ENCODE peak calls at places on chromosomes 7 and 10, in eight cellular contexts. K is fibroblast of lung, F is B cell, R is A549, N is left ventricle myocardium inferior, I is HFFc6, P is keratinocyte, Q is dorsolateral prefrontal cortex. A is an unnamed sample.

GRCh38 chr7:157011333-157012112 is 1.1 kb upstream of the MNX1 start:
- DNase-seq in Q (no peak), K (no peak), N (no peak), F (no peak), P (no peak), I (no peak), R (no peak), A (no peak)

GRCh38 chr10:72455889-72456588 is 101.3 kb upstream of the DNAJB12 start:
- DNase-seq in K (no peak), R (no peak), Q (no peak), F (no peak), P (no peak), I (no peak), N (no peak), A (no peak)

GRCh38 chr7:815284-816216 is 16.7 kb upstream of the SUN1 start:
- DNase-seq in K (no peak), R (peak), F (no peak), I (no peak), N (no peak), Q (no peak), P (no peak), A (no peak)

GRCh38 chr10:70926215-70927000 is 38.0 kb upstream of the PCBD1 start:
- DNase-seq in I (no peak), R (no peak), Q (no peak), K (no peak), P (no peak), N (peak), F (no peak), A (no peak)

GRCh38 chr7:93463764-93464163 is 110.8 kb downstream of the CALCR start:
- DNase-seq in I (no peak), N (no peak), P (no peak), F (no peak), K (no peak), R (no peak), Q (no peak), A (no peak)

GRCh38 chr7:1562126-1562525 is 6.1 kb upstream of the TMEM184A start:
- DNase-seq in P (no peak), R (no peak), I (no peak), Q (no peak), F (no peak), K (no peak), N (no peak), A (no peak)

GRCh38 chr10:4595920-4596319 is 230.1 kb upstream of the AKR1E2 start:
- DNase-seq in F (no peak), I (no peak), Q (no peak), R (no peak), K (no peak), P (peak), N (no peak), A (no peak)

GRCh38 chr10:47312663-47312995 is 9.6 kb upstream of the GDF2 start:
- DNase-seq in F (no peak), N (no peak), R (no peak), Q (no peak), K (no peak), P (no peak), I (no peak), A (no peak)

GRCh38 chr10:28774051-28774995 is 97.0 kb downstream of the BAMBI start:
- DNase-seq in F (no peak), K (no peak), Q (no peak), I (no peak), R (no peak), N (no peak), P (no peak), A (no peak)

GRCh38 chr7:94620703-94621118 is 35.2 kb downstream of the SGCE start:
- DNase-seq in N (peak), P (peak), R (peak), I (peak), K (peak), F (peak), Q (peak), A (peak)

GRCh38 chr7:131106681-131107342 is 220.9 kb upstream of the MKLN1 start:
- DNase-seq in R (no peak), Q (no peak), K (no peak), P (no peak), N (peak), F (peak), I (peak), A (peak)

GRCh38 chr7:5423272-5423843 is at the start of gene TNRC18:
- DNase-seq in Q (peak), K (no peak), F (no peak), I (no peak), P (no peak), R (peak), N (peak), A (no peak)

GRCh38 chr7:135774284-135774683 is 25.7 kb upstream of the FAM180A start:
- DNase-seq in N (no peak), P (no peak), Q (no peak), R (peak), I (peak), K (peak), F (no peak), A (no peak)

GRCh38 chr10:132518572-132519381 is 18.8 kb upstream of the INPP5A start:
- DNase-seq in F (no peak), Q (no peak), I (no peak), P (no peak), N (peak), R (no peak), K (no peak), A (no peak)

GRCh38 chr10:944034-944831 is 12.7 kb upstream of the LARP4B start:
- DNase-seq in F (peak), N (peak), I (peak), R (no peak), P (no peak), K (peak), Q (no peak), A (peak)

GRCh38 chr7:100489824-100490223 is 6.1 kb downstream of the NYAP1 start:
- DNase-seq in K (peak), P (no peak), F (no peak), N (no peak), R (peak), Q (peak), I (peak), A (peak)

GRCh38 chr7:158777793-158778192 is 51.5 kb downstream of the ESYT2 start:
- DNase-seq in R (no peak), F (no peak), I (no peak), Q (no peak), K (no peak), N (no peak), P (no peak), A (no peak)

GRCh38 chr10:84901885-84902284 is 573.5 kb downstream of the CCSER2 start:
- DNase-seq in R (no peak), F (no peak), I (no peak), P (no peak), N (no peak), K (no peak), Q (no peak), A (no peak)

GRCh38 chr10:87053121-87053520 is 33.0 kb downstream of the FAM25A start:
- DNase-seq in K (peak), F (no peak), Q (peak), P (no peak), I (no peak), N (peak), R (no peak), A (no peak)

GRCh38 chr7:23662124-23662982 is 17.6 kb upstream of the FAM221A start:
- DNase-seq in N (no peak), R (no peak), Q (no peak), K (no peak), F (no peak), I (no peak), P (no peak), A (no peak)

GRCh38 chr10:86371116-86371515 is 4.5 kb upstream of the GRID1 start:
- DNase-seq in F (peak), K (no peak), R (no peak), I (no peak), Q (no peak), P (no peak), N (no peak), A (no peak)

GRCh38 chr10:34689053-34689452 is 126.0 kb downstream of the PARD3 start:
- DNase-seq in R (no peak), Q (no peak), P (no peak), F (no peak), I (no peak), N (no peak), K (peak), A (no peak)

GRCh38 chr10:132644544-132645530 is 107.2 kb downstream of the INPP5A start:
- DNase-seq in I (no peak), R (no peak), P (no peak), F (no peak), N (peak), K (no peak), Q (no peak), A (no peak)

GRCh38 chr7:78463039-78463438 is 664.5 kb downstream of the PHTF2 start:
- DNase-seq in Q (no peak), K (no peak), I (no peak), R (no peak), F (no peak), N (no peak), P (no peak), A (no peak)

GRCh38 chr10:71753091-71753959 is 20.0 kb downstream of the VSIR start:
- DNase-seq in Q (no peak), K (no peak), I (no peak), N (no peak), P (no peak), F (no peak), R (no peak), A (no peak)

GRCh38 chr7:98348726-98349474 is 52.0 kb downstream of the BAIAP2L1 start:
- DNase-seq in I (no peak), Q (no peak), N (no peak), K (no peak), F (no peak), P (no peak), R (no peak), A (no peak)

GRCh38 chr7:131924857-131925256 is 368.4 kb upstream of the PODXL start:
- DNase-seq in N (no peak), I (no peak), R (no peak), P (no peak), Q (no peak), K (no peak), F (no peak), A (no peak)

GRCh38 chr7:24573554-24574338 is 494 bp downstream of the PALS2 start:
- DNase-seq in K (peak), Q (peak), N (peak), F (peak), I (peak), R (peak), P (no peak), A (no peak)

GRCh38 chr7:99741438-99741795 is 6.4 kb upstream of the CYP3A7 start:
- DNase-seq in F (no peak), P (no peak), R (no peak), Q (no peak), N (no peak), I (no peak), K (no peak), A (no peak)

GRCh38 chr7:128115326-128115820 is 84.1 kb upstream of the LRRC4 start:
- DNase-seq in I (peak), K (no peak), P (peak), R (no peak), N (no peak), F (peak), Q (no peak), A (no peak)

GRCh38 chr10:38146579-38147333 is 52.6 kb downstream of the ZNF37A start:
- DNase-seq in I (no peak), N (no peak), K (no peak), Q (no peak), F (no peak), R (no peak), P (no peak), A (no peak)

GRCh38 chr7:95560674-95561073 is 35.6 kb downstream of the PDK4 start:
- DNase-seq in Q (no peak), I (no peak), K (no peak), R (no peak), F (no peak), P (no peak), N (no peak), A (no peak)

GRCh38 chr10:132143162-132143561 is 43.6 kb upstream of the DPYSL4 start:
- DNase-seq in F (no peak), R (no peak), Q (peak), K (no peak), P (no peak), I (no peak), N (no peak), A (no peak)

GRCh38 chr7:85529831-85530230 is 343.0 kb upstream of the SEMA3D start:
- DNase-seq in R (no peak), K (peak), P (no peak), I (peak), F (no peak), Q (no peak), N (no peak), A (no peak)

GRCh38 chr10:75623310-75623940 is 192.0 kb downstream of the LRMDA start:
- DNase-seq in R (no peak), Q (no peak), F (no peak), P (no peak), K (no peak), I (no peak), N (no peak), A (no peak)

GRCh38 chr10:124166431-124167125 is 73.2 kb upstream of the CHST15 start:
- DNase-seq in F (no peak), N (no peak), Q (no peak), I (no peak), P (no peak), K (no peak), R (no peak), A (no peak)

DNA sequence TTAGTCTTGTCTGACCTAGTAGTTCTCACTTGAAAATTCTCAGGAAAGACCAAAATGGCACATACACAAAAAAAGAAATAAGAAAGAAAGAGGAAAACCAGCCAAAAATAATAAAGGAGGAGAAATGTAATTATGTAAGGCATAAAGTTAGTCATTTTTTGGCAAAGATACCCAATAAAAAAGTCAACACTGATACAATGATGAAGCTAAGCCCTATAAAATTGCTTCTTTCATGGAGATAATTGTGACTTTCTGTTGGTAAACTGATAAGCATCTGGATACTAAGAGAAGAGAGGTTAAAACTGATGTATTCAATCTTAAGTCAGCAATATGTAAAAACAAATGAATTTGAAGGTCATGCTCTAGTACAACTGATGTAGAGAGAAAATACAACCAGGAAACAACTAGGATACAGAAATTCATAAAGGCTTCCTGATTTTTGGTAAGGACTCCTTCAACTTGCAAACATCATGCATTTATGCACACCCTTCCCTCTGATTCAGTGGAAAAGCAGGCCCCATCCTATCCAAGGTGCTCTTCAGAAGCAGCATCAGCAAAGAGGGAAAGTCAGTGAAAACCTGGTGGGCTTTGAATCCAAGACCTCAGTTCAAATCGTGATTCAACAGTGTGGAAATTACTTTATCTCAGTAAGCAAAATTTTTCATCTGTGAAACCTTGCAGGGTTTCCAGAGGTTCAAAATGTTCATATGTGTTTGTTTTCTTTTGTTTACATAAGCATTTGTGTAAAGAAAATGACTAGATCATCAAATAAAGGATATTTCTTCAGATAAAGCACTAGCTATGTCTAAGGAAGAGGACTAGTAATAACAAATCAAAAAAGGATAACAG is 32.6 kb downstream of the IMMP2L start:
- DNase-seq in I (peak), R (no peak), P (no peak), F (no peak), N (no peak), Q (no peak), K (peak), A (no peak)
- TF ChIP-seq CTCF in I (no peak), R (no peak), P (no peak), F (no peak), N (no peak), Q (no peak), K (no peak), A (no peak)

GRCh38 chr7:139985811-139986210 is 76.9 kb downstream of the PARP12 start:
- DNase-seq in I (no peak), Q (no peak), K (no peak), P (no peak), F (no peak), N (no peak), R (no peak), A (no peak)

GRCh38 chr7:139990571-139990970 is 72.2 kb downstream of the PARP12 start:
- DNase-seq in Q (no peak), I (no peak), P (no peak), K (no peak), N (no peak), R (no peak), F (no peak), A (no peak)

GRCh38 chr7:139990142-139990535 is 72.6 kb downstream of the PARP12 start:
- DNase-seq in K (no peak), I (no peak), F (no peak), P (no peak), R (no peak), Q (no peak), N (no peak), A (no peak)

GRCh38 chr7:139989366-139990141 is 73.2 kb downstream of the PARP12 start:
- DNase-seq in Q (no peak), K (no peak), R (no peak), N (no peak), I (no peak), P (no peak), F (no peak), A (no peak)

DNA sequence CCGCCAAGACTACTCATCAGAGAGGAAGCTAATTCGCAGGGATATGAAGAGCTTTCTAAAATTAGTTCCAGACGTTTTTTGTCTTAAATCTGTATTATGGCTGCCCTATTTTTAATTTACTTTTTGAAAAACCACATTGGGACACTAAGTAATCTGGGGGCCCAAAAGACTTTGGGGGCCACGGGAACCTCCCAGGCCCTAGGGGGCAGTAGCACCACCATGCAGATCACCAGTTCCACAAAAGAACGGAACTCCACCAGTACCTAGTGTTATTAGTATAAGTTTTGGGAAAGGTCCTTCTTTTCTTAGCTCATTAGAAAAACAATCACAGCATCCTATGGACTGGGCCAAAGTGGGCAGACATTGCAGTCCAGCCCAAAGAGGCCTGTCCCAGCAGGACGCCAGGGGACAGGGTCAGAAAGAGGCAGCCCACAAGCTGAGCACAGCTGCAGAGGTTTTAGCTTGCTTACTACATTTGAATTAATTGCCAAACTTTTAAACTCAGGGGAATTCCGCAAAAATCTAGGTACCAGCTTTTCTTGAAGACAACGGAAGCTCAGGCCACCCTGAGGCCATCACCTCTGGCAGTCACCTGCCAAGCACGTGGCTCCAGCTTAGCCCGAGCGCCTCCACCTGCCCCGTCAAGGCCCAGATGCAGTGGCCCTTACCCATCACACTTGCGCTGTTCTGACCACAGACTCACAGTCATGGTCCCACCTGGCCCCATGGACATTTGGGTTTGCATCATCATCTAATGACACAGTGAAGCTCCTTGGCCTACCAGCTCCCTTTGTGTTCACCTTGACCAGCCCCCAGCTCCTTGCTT is 74.8 kb downstream of the PARP12 start:
- DNase-seq in I (no peak), N (no peak), R (no peak), P (no peak), Q (no peak), F (no peak), K (no peak), A (no peak)
- TF ChIP-seq CTCF in I (no peak), N (no peak), R (no peak), P (no peak), Q (no peak), F (no peak), K (no peak), A (no peak)

GRCh38 chr7:83475403-83475802 is 173.5 kb downstream of the SEMA3E start:
- DNase-seq in K (no peak), R (no peak), P (no peak), F (no peak), N (no peak), I (no peak), Q (no peak), A (no peak)
- TF ChIP-seq CTCF in K (no peak), R (no peak), P (no peak), F (no peak), N (no peak), I (no peak), Q (no peak), A (no peak)

GRCh38 chr10:35822316-35822715 is 180.2 kb upstream of the FZD8 start:
- DNase-seq in K (peak), Q (peak), I (peak), R (no peak), P (no peak), N (peak), F (no peak), A (peak)
- TF ChIP-seq CTCF in K (peak), Q (no peak), I (peak), R (no peak), P (peak), N (peak), F (no peak), A (peak)

GRCh38 chr7:154864531-154864908 is 138.4 kb downstream of the PAXIP1 start:
- DNase-seq in F (no peak), R (no peak), N (no peak), K (no peak), P (no peak), I (no peak), Q (no peak), A (no peak)

GRCh38 chr7:154862153-154862791 is 140.7 kb downstream of the PAXIP1 start:
- DNase-seq in K (no peak), F (no peak), R (no peak), Q (no peak), I (no peak), P (no peak), N (no peak), A (no peak)

GRCh38 chr7:154865984-154866685 is 136.8 kb downstream of the PAXIP1 start:
- DNase-seq in R (no peak), N (no peak), F (no peak), K (no peak), Q (no peak), P (no peak), I (no peak), A (no peak)

GRCh38 chr7:154861589-154861988 is 141.3 kb downstream of the PAXIP1 start:
- DNase-seq in Q (no peak), F (no peak), I (no peak), N (no peak), R (no peak), K (no peak), P (no peak), A (no peak)

DNA sequence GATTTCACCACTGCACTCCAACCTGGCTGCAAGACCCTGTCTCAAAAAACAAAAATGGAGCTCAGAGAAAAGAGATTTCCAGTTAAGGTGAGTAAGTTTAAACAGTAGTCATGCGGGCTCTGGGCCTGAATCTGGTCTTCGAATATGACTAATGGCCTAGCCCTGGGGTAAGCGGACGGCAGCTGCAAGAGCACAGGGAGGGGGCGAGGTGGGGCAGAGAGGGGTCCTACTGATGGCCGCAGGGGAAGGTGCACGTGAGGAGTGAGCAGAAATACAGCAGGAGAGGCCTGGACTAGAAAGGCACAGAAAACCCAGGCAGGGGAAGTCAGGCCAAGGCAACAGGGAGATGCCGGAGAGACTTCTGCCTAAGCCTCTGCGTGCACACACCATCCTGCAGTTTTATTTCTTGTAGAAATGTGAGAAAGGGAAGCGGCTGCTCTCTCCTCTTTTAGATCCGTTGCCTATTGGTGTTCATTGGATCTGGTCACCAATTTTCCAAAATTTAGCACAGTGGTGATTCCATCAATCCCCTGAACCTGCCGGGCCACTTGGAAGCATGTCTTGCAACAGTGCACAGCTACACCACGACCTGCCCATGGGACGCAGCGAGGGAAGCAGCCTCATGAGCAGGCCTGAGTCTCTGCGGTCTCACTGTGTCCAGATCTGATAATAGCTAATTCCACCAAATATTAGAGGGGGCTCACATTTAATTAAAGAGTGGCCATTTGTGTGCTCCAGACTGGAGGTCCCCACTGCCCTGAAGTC is 139.0 kb downstream of the PAXIP1 start:
- DNase-seq in F (no peak), Q (no peak), P (no peak), K (no peak), N (no peak), I (no peak), R (no peak), A (no peak)
- TF ChIP-seq CTCF in F (no peak), Q (no peak), P (no peak), K (no peak), N (no peak), I (no peak), R (no peak), A (no peak)

A was measured in AG09319.